ENCODE peak calls at places on chromosomes 1 and 21, in five cellular contexts. H is lower leg skin, R is heart right ventricle, V is fibroblast of pulmonary artery, P is GM10248. J is an unnamed sample.

GRCh38 chr1:41664861-41665640 is 180.6 kb upstream of the EDN2 start:
- DNase-seq in H (no peak), R (no peak), V (peak), P (no peak), J (no peak)

GRCh38 chr21:46362946-46363345 is 39.0 kb downstream of the PCNT start:
- DNase-seq in H (no peak), R (no peak), V (no peak), P (no peak), J (no peak)

GRCh38 chr1:86849756-86850155 is 64.2 kb downstream of the SELENOF start:
- DNase-seq in H (no peak), R (no peak), V (no peak), P (no peak), J (no peak)

GRCh38 chr1:158674302-158674701 is 12.2 kb downstream of the SPTA1 start:
- DNase-seq in H (no peak), R (no peak), V (no peak), P (no peak), J (no peak)

GRCh38 chr1:54300395-54300794 is 100.4 kb downstream of the MRPL37 start:
- DNase-seq in H (no peak), R (no peak), V (no peak), P (no peak), J (no peak)

GRCh38 chr1:40799351-40799867 is 15.8 kb downstream of the KCNQ4 start:
- DNase-seq in H (no peak), R (peak), V (peak), P (no peak), J (no peak)

GRCh38 chr1:97412155-97412554 is 508.7 kb downstream of the DPYD start:
- DNase-seq in H (no peak), R (no peak), V (peak), P (no peak), J (no peak)

GRCh38 chr21:43667191-43667904 is 8.0 kb downstream of the RRP1B start:
- DNase-seq in H (peak), R (no peak), V (peak), P (no peak), J (no peak)

GRCh38 chr1:223227031-223227430 is 84.0 kb upstream of the TLR5 start:
- DNase-seq in H (peak), R (no peak), V (no peak), P (no peak), J (no peak)

GRCh38 chr1:27325286-27325685 is 3.3 kb downstream of the TMEM222 start:
- DNase-seq in H (no peak), R (no peak), V (no peak), P (no peak), J (no peak)

GRCh38 chr1:90614872-90615271 is 102.2 kb downstream of the BARHL2 start:
- DNase-seq in H (no peak), R (no peak), V (no peak), P (no peak), J (no peak)

GRCh38 chr1:36380782-36381181 is 4.9 kb downstream of the STK40 start:
- DNase-seq in H (no peak), R (no peak), V (no peak), P (no peak), J (no peak)

DNA sequence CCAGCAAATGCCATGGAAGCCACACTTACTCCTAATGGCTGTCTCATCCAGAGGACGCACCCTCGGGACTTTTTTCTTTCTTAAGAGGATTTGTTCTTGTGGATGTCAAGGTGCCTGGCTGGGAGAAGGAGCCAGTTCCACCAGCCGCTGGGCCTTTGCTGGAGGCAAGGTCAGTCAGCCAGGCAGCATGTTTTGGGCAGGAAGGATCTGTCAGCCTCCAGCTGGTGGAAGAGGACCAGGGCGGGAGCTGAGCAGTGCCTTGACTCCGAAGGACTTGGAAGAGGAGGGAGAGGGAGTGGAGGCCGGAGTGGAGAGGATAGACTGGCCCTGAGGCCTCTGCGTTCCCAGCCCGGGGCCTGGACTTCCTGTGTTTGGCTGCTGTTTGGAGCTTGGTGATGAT is 5.7 kb downstream of the IGSF5 start:
- DNase-seq in H (peak), R (no peak), V (no peak), P (no peak), J (no peak)
- TF ChIP-seq CTCF in H (no peak), R (no peak), V (no peak), P (no peak), J (no peak)

GRCh38 chr1:43994794-43995790 is 3.7 kb downstream of the CCDC24 start:
- DNase-seq in H (no peak), R (no peak), V (peak), P (peak), J (no peak)
- TF ChIP-seq CTCF in H (no peak), R (no peak), V (peak), P (peak), J (peak)

DNA sequence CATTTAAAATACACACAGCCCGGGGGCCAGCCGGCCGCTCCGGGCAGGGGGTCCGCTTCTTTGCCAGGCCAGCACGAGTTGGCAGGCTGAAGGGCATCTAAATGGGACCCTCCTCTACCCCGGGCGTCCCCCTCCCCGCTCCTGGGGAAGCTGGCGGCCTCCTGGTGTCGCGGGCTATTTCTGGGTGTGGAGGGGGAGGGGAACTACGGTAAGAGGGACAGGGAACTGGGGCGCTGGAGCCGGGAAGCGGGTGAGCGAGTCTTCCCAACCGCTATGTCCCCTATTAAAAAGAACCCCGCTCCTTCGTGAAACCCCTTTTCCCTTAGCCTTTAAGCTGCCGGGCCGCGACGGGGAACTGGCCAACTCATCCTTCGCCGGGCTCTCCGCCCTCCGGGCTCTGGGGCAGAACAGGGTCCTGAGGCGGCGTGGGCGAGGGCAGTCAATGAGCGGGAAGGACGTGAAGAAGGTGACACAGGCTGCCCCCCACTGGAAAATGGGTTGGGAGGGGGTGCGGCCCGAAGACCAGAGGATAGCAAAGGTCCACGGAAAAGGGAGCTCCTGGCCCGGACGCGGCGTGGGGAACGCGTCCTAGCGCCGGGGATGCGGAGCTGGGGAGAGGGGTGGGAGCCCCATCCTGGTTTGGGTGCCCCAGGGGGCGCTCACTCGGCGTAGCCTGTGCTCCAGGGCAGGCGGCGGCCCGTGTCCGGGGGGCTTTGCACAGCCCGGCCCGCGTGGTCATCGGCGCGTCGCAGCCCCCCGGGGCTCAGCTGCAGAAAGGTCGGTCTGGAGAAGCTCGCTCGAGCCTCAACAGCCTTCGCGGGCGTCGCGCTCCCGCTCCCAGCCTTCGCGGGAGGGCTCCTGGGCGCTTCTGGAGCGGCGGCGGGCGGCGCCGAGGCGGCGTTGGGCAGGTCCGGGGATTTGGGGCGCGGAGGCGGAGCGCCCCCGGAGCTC is 544 bp downstream of the PPM1J start:
- DNase-seq in H (peak), R (peak), V (no peak), P (no peak), J (peak)
- TF ChIP-seq CTCF in H (no peak), R (no peak), V (no peak), P (no peak), J (peak)

GRCh38 chr1:11116318-11116717 is 16.6 kb upstream of the EXOSC10 start:
- DNase-seq in H (no peak), R (no peak), V (no peak), P (no peak), J (no peak)
- TF ChIP-seq CTCF in H (no peak), R (no peak), V (no peak), P (no peak), J (no peak)

J was measured in chondrocyte.